ENCODE peak calls at places on chromosomes 13 and 19, in ten cellular contexts. A is lower lobe of right lung, C is PC-9, I is heart right ventricle, Q is ovary, K is IMR-90, M is astrocyte of the cerebellum, N is DND-41, U is body of pancreas, T is A549. D is an unnamed sample.
A peak's percentile ranks its signal among the peaks of the same experiment; 100 is the strongest.

GRCh38 chr19:15015946-15016542 is 33.2 kb upstream of the CASP14 start:
- DNase-seq in K (no peak), Q (no peak), A (no peak), C (peak; percentile 19), M (no peak), I (no peak), N (peak; percentile 28), U (peak; percentile 66), T (no peak), D (no peak)

GRCh38 chr19:31641591-31641990 is 292.4 kb upstream of the TSHZ3 start:
- DNase-seq in C (no peak), M (peak; percentile 27), T (no peak), K (no peak), Q (no peak), I (no peak), N (no peak), A (no peak), U (no peak), D (no peak)

GRCh38 chr19:40575326-40575725 is 1.3 kb upstream of the SHKBP1 start:
- DNase-seq in C (no peak), K (no peak), N (no peak), M (no peak), U (no peak), A (no peak), I (no peak), Q (no peak), T (no peak), D (no peak)

GRCh38 chr13:111219306-111219705 is 101.1 kb upstream of the TEX29 start:
- DNase-seq in M (peak; percentile 51), U (peak; percentile 40), N (no peak), I (peak; percentile 49), A (no peak), Q (no peak), T (no peak), C (no peak), K (peak; percentile 88), D (peak; percentile 51)

GRCh38 chr13:27960362-27961226 is 8.5 kb downstream of the CDX2 start:
- DNase-seq in Q (no peak), K (no peak), C (peak; percentile 19), U (peak; percentile 89), A (peak; percentile 72), I (peak; percentile 11), N (peak; percentile 39), M (no peak), T (peak; percentile 55), D (no peak)

GRCh38 chr19:46924874-46925547 is 64.2 kb downstream of the ARHGAP35 start:
- DNase-seq in T (peak; percentile 40), Q (no peak), U (peak; percentile 8), M (no peak), A (no peak), N (no peak), I (peak; percentile 27), K (no peak), C (peak; percentile 66), D (no peak)

GRCh38 chr19:13396256-13397080 is 109.8 kb downstream of the CACNA1A start:
- DNase-seq in C (peak; percentile 2), K (peak; percentile 70), M (no peak), A (peak; percentile 54), I (peak; percentile 17), U (peak; percentile 50), Q (no peak), N (no peak), T (peak; percentile 27), D (peak; percentile 63)

GRCh38 chr19:19120308-19121156 is 17.7 kb downstream of the TMEM161A start:
- DNase-seq in N (peak; percentile 79), C (no peak), U (peak; percentile 34), K (peak; percentile 62), M (no peak), A (no peak), T (no peak), Q (peak; percentile 99), I (no peak), D (no peak)

GRCh38 chr19:12606796-12607195 is 3.8 kb downstream of the ZNF490 start:
- DNase-seq in I (no peak), C (no peak), A (no peak), K (no peak), Q (no peak), U (no peak), M (no peak), T (no peak), N (no peak), D (no peak)

GRCh38 chr19:56567274-56568120 is at the start of gene ZNF470:
- DNase-seq in A (peak; percentile 96), I (peak; percentile 96), C (peak; percentile 95), T (peak; percentile 87), M (peak; percentile 68), Q (peak; percentile 92), K (peak; percentile 87), N (peak; percentile 85), U (peak; percentile 97), D (peak; percentile 40)

GRCh38 chr13:77028202-77028601 is 1.2 kb upstream of the FBXL3 start:
- DNase-seq in M (no peak), T (no peak), Q (peak; percentile 25), N (no peak), C (no peak), U (no peak), I (peak; percentile 57), K (no peak), A (no peak), D (no peak)

GRCh38 chr19:17767559-17767958 is 16.3 kb downstream of the FCHO1 start:
- DNase-seq in Q (no peak), T (no peak), M (no peak), U (no peak), K (no peak), I (no peak), C (no peak), N (no peak), A (no peak), D (no peak)

GRCh38 chr19:13172335-13173128 is 22.3 kb downstream of the IER2 start:
- DNase-seq in N (no peak), K (peak; percentile 83), U (peak; percentile 77), Q (peak; percentile 39), A (peak; percentile 87), T (peak; percentile 60), I (peak; percentile 80), M (no peak), C (peak; percentile 95), D (no peak)

GRCh38 chr13:36086117-36086516 is 45.1 kb downstream of the DCLK1 start:
- DNase-seq in I (no peak), A (no peak), M (no peak), N (no peak), Q (no peak), C (no peak), T (no peak), U (no peak), K (no peak), D (no peak)

DNA sequence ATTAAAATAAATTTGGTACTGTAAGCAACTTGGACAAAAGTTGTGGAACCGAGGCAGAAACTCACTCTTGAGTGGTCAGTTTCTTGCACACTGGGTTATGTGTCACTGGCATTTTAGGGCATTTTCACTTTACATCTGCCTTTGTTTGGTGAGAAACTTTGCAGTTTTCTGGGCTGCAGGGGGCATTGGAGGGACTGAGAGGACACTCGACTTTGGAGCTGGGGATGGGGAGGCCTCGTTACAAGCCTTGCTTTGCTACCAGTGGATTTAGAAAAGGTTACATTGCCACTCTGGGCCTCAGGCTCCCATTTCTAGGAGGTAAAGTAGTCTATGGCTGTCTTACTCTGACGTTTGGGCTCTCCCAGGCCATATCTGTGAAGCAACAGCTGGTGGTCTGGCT is 41.9 kb upstream of the ZNF536 start:
- DNase-seq in U (no peak), A (no peak), K (no peak), M (no peak), N (no peak), T (no peak), I (no peak), C (no peak), Q (no peak), D (no peak)
- H3K4me3 ChIP-seq in U (no peak overlapping the region), A (no peak overlapping the region), K (no peak overlapping the region), M (no peak overlapping the region), N (no peak overlapping the region), T (no peak overlapping the region), I (no peak overlapping the region), C (no peak overlapping the region), Q (no peak overlapping the region), D (no peak overlapping the region)

GRCh38 chr13:44048326-44048725 is 168.6 kb downstream of the LACC1 start:
- DNase-seq in Q (no peak), M (no peak), A (no peak), I (no peak), C (no peak), N (no peak), T (no peak), K (no peak), U (no peak), D (no peak)
- TF ChIP-seq CTCF in Q (no peak), M (no peak), A (no peak), I (peak; percentile 18), C (no peak), N (no peak), T (peak; percentile 6), K (no peak), U (no peak), D (peak; percentile 47)

DNA sequence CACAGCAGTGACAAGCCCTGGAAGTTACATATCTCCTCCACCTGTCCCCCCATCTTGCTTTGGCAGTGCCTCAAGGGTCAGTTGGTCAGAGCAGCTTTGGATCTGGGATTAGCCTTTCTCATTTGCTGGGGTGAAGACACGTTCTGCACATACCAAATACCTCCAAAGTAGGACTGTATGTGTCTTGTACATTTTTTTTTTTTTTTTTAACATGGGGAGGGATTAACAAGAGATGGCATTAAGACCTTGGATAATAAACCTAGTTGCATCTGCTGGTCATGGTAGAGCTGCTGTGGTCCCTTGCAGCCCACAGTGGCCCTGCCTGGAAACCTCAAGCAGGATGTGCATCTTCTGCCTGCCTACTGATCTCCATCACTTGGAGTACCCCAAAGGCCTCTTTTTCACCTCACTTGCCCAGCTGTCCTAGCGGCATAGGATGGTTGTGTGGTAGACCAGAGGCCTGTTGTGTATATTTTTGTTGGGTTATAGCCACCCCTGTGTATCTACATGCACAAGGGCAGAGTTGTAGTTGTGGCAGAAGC is 2.5 kb downstream of the RPS19 start:
- DNase-seq in C (no peak), M (no peak), K (no peak), A (no peak), I (no peak), U (no peak), T (no peak), N (peak; percentile 37), Q (no peak), D (no peak)
- H3K4me3 ChIP-seq in C (no peak overlapping the region), M (peak overlapping the region; percentile 3), K (no peak overlapping the region), A (no peak overlapping the region), I (no peak overlapping the region), U (no peak overlapping the region), T (peak overlapping the region; percentile 89), N (no peak overlapping the region), Q (no peak overlapping the region), D (peak overlapping the region; percentile 9)

DNA sequence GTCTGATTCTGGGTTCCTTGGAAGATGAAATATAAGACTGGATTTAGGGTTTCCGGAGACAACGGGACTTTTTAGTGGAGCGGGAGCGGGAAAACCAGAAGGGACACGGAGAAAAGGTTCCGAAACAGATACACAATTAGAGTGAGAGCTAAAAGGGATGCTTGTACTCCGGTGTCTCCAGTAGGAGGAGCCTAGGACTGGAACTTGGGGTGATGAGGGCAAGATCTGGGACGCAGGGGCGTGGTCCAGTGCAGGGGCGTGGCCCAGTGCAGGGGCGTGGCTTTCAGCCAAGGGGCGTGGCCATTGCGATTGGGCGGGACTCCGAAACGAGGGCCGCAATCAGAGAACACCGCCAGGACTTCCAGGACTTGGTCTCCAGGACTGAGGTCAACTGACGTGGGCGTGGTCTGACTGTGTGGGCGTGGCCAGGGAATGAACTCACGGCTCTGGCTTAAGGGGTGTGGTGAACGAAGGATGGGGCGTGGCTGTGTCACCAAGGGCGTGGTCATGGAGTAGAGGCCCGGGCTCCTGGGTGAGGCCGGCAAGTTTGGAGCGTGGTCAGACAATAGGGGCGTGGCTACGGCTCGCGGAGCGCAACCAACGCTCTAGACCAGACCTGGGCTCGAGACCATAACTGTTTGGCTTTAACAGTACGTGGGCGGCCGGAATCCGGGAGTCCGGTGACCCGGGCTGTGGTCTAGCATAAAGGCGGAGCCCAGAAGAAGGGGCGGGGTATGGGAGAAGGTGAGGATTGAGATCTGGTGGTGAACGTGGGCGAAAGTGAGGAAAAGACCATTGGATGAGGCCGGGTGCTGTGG is at the start of gene DKKL1:
- DNase-seq in Q (peak; percentile 100), A (peak; percentile 99), M (peak; percentile 97), C (peak; percentile 100), K (peak; percentile 99), N (peak; percentile 39), I (peak; percentile 99), U (peak; percentile 100), T (peak; percentile 98), D (peak; percentile 66)
- TF ChIP-seq CTCF in Q (no peak), A (no peak), M (peak; percentile 18), C (peak; percentile 43), K (peak; percentile 31), N (no peak), I (no peak), U (no peak), T (peak; percentile 18), D (no peak)